ENCODE peak calls at places on chromosomes 3 and 15, in four cellular contexts. One of them, this sample, is unnamed.

GRCh38 chr3:194654443-194654842 is 17.5 kb downstream of the LSG1 start:
- DNase-seq in ovary: no peak
- DNase-seq in GM20000: no peak
- DNase-seq in gastrocnemius medialis: no peak
- DNase-seq in this sample: no peak

GRCh38 chr3:113626513-113627371 is 69.7 kb downstream of the USF3 start:
- DNase-seq in ovary: peak
- DNase-seq in GM20000: peak
- DNase-seq in gastrocnemius medialis: peak
- DNase-seq in this sample: no peak

GRCh38 chr3:28940530-28940929 is 340.3 kb upstream of the RBMS3 start:
- DNase-seq in ovary: peak
- DNase-seq in GM20000: peak
- DNase-seq in gastrocnemius medialis: peak
- DNase-seq in this sample: no peak

GRCh38 chr3:183317271-183317670 is 64.2 kb downstream of the B3GNT5 start:
- DNase-seq in ovary: no peak
- DNase-seq in GM20000: no peak
- DNase-seq in gastrocnemius medialis: no peak
- DNase-seq in this sample: no peak

GRCh38 chr15:89814112-89814742 is 425 bp downstream of the ANPEP start:
- DNase-seq in ovary: no peak
- DNase-seq in GM20000: peak
- DNase-seq in gastrocnemius medialis: no peak
- DNase-seq in this sample: no peak

GRCh38 chr15:60002528-60003218 is 1.4 kb upstream of the FOXB1 start:
- DNase-seq in ovary: no peak
- DNase-seq in GM20000: peak
- DNase-seq in gastrocnemius medialis: no peak
- DNase-seq in this sample: no peak

GRCh38 chr3:196207833-196208607 is 3.2 kb downstream of the ZDHHC19 start:
- DNase-seq in ovary: peak
- DNase-seq in GM20000: peak
- DNase-seq in gastrocnemius medialis: no peak
- DNase-seq in this sample: no peak

GRCh38 chr3:123346041-123346440 is 102.8 kb downstream of the ADCY5 start:
- DNase-seq in ovary: no peak
- DNase-seq in GM20000: no peak
- DNase-seq in gastrocnemius medialis: no peak
- DNase-seq in this sample: no peak

GRCh38 chr3:30640856-30641255 is 34.5 kb downstream of the TGFBR2 start:
- DNase-seq in ovary: no peak
- DNase-seq in GM20000: no peak
- DNase-seq in gastrocnemius medialis: no peak
- DNase-seq in this sample: no peak

GRCh38 chr3:66195347-66195783 is 25.4 kb upstream of the SLC25A26 start:
- DNase-seq in ovary: peak
- DNase-seq in GM20000: peak
- DNase-seq in gastrocnemius medialis: no peak
- DNase-seq in this sample: no peak

GRCh38 chr15:39083213-39083612 is 497.7 kb upstream of the THBS1 start:
- DNase-seq in ovary: no peak
- DNase-seq in GM20000: no peak
- DNase-seq in gastrocnemius medialis: no peak
- DNase-seq in this sample: no peak

GRCh38 chr15:55737373-55737772 is 5.6 kb downstream of the PRTG start:
- DNase-seq in ovary: no peak
- DNase-seq in GM20000: no peak
- DNase-seq in gastrocnemius medialis: no peak
- DNase-seq in this sample: no peak

GRCh38 chr3:175940243-175940642 is 1081.1 kb downstream of the NAALADL2 start:
- DNase-seq in ovary: no peak
- DNase-seq in GM20000: no peak
- DNase-seq in gastrocnemius medialis: no peak
- DNase-seq in this sample: no peak

GRCh38 chr3:111758642-111759041 is 100.4 kb upstream of the PHLDB2 start:
- DNase-seq in ovary: no peak
- DNase-seq in GM20000: no peak
- DNase-seq in gastrocnemius medialis: no peak
- DNase-seq in this sample: no peak

GRCh38 chr3:68172039-68172438 is 517.6 kb upstream of the SUCLG2 start:
- DNase-seq in ovary: no peak
- DNase-seq in GM20000: no peak
- DNase-seq in gastrocnemius medialis: no peak
- DNase-seq in this sample: no peak

GRCh38 chr3:127667119-127667681 is 5.6 kb upstream of the ABTB1 start:
- DNase-seq in ovary: no peak
- DNase-seq in GM20000: no peak
- DNase-seq in gastrocnemius medialis: no peak
- DNase-seq in this sample: peak

GRCh38 chr3:13840456-13840855 is 39.4 kb downstream of the WNT7A start:
- DNase-seq in ovary: no peak
- DNase-seq in GM20000: no peak
- DNase-seq in gastrocnemius medialis: no peak
- DNase-seq in this sample: no peak

GRCh38 chr3:42497009-42497731 is 5.3 kb upstream of the VIPR1 start:
- DNase-seq in ovary: no peak
- DNase-seq in GM20000: no peak
- DNase-seq in gastrocnemius medialis: no peak
- DNase-seq in this sample: peak

GRCh38 chr15:66027268-66027806 is 158.0 kb downstream of the RAB11A start:
- DNase-seq in ovary: no peak
- DNase-seq in GM20000: no peak
- DNase-seq in gastrocnemius medialis: no peak
- DNase-seq in this sample: no peak

GRCh38 chr15:38652998-38653397 is 88.4 kb upstream of the RASGRP1 start:
- DNase-seq in ovary: no peak
- DNase-seq in GM20000: no peak
- DNase-seq in gastrocnemius medialis: no peak
- DNase-seq in this sample: no peak

GRCh38 chr3:53161345-53161819 is 373 bp downstream of the PRKCD start:
- DNase-seq in ovary: no peak
- DNase-seq in GM20000: peak
- DNase-seq in gastrocnemius medialis: no peak
- DNase-seq in this sample: no peak

GRCh38 chr3:132597660-132598059 is 590 bp downstream of the ACKR4 start:
- DNase-seq in ovary: no peak
- DNase-seq in GM20000: no peak
- DNase-seq in gastrocnemius medialis: no peak
- DNase-seq in this sample: no peak

GRCh38 chr3:177622520-177622919 is 425.2 kb upstream of the TBL1XR1 start:
- DNase-seq in ovary: no peak
- DNase-seq in GM20000: no peak
- DNase-seq in gastrocnemius medialis: no peak
- DNase-seq in this sample: no peak
- TF ChIP-seq CTCF in ovary: no peak
- TF ChIP-seq CTCF in GM20000: no peak
- TF ChIP-seq CTCF in gastrocnemius medialis: no peak
- TF ChIP-seq CTCF in this sample: peak

GRCh38 chr3:189123595-189124387 is 48.0 kb upstream of the TPRG1 start:
- DNase-seq in ovary: peak
- DNase-seq in GM20000: no peak
- DNase-seq in gastrocnemius medialis: peak
- DNase-seq in this sample: no peak
- TF ChIP-seq CTCF in ovary: no peak
- TF ChIP-seq CTCF in GM20000: no peak
- TF ChIP-seq CTCF in gastrocnemius medialis: no peak
- TF ChIP-seq CTCF in this sample: no peak

DNA sequence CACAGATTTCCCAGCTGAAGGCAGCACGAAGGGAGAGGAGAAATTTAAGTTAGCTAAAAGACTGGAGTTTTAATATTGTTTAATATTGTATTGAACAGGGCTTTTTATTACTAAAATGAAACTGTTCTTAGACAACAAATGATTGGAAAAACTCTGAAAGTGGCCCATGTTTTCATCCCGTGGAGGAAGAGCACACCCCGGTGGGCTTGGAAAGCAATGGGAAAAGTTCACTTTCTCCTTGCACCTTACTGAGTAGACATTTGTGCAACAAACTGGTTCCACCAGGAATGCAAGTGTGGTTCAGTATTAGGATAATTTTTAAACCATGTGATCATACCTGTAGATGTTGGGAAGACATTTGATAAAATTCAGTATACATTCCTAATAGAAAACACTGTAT is 8.2 kb upstream of the ESYT3 start:
- DNase-seq in ovary: no peak
- DNase-seq in GM20000: no peak
- DNase-seq in gastrocnemius medialis: no peak
- DNase-seq in this sample: no peak
- TF ChIP-seq CTCF in ovary: peak
- TF ChIP-seq CTCF in GM20000: no peak
- TF ChIP-seq CTCF in gastrocnemius medialis: peak
- TF ChIP-seq CTCF in this sample: peak

GRCh38 chr3:151082880-151083838 is 2.3 kb upstream of the MED12L start:
- DNase-seq in ovary: no peak
- DNase-seq in GM20000: no peak
- DNase-seq in gastrocnemius medialis: no peak
- DNase-seq in this sample: no peak

GRCh38 chr3:151085889-151086483 is 522 bp downstream of the MED12L start:
- DNase-seq in ovary: peak
- DNase-seq in GM20000: peak
- DNase-seq in gastrocnemius medialis: no peak
- DNase-seq in this sample: no peak

GRCh38 chr3:151084893-151085226 is 604 bp upstream of the MED12L start:
- DNase-seq in ovary: no peak
- DNase-seq in GM20000: no peak
- DNase-seq in gastrocnemius medialis: no peak
- DNase-seq in this sample: peak

GRCh38 chr3:151086484-151087456 is 1.3 kb downstream of the MED12L start:
- DNase-seq in ovary: peak
- DNase-seq in GM20000: peak
- DNase-seq in gastrocnemius medialis: peak
- DNase-seq in this sample: peak

GRCh38 chr3:151085227-151085888 is at the start of gene MED12L:
- DNase-seq in ovary: peak
- DNase-seq in GM20000: peak
- DNase-seq in gastrocnemius medialis: no peak
- DNase-seq in this sample: peak
- TF ChIP-seq CTCF in ovary: no peak
- TF ChIP-seq CTCF in GM20000: no peak
- TF ChIP-seq CTCF in gastrocnemius medialis: no peak
- TF ChIP-seq CTCF in this sample: no peak

GRCh38 chr3:24197809-24198208 is 252.7 kb downstream of the NR1D2 start:
- DNase-seq in ovary: no peak
- DNase-seq in GM20000: no peak
- DNase-seq in gastrocnemius medialis: no peak
- DNase-seq in this sample: no peak
- TF ChIP-seq CTCF in ovary: no peak
- TF ChIP-seq CTCF in GM20000: no peak
- TF ChIP-seq CTCF in gastrocnemius medialis: no peak
- TF ChIP-seq CTCF in this sample: no peak

DNA sequence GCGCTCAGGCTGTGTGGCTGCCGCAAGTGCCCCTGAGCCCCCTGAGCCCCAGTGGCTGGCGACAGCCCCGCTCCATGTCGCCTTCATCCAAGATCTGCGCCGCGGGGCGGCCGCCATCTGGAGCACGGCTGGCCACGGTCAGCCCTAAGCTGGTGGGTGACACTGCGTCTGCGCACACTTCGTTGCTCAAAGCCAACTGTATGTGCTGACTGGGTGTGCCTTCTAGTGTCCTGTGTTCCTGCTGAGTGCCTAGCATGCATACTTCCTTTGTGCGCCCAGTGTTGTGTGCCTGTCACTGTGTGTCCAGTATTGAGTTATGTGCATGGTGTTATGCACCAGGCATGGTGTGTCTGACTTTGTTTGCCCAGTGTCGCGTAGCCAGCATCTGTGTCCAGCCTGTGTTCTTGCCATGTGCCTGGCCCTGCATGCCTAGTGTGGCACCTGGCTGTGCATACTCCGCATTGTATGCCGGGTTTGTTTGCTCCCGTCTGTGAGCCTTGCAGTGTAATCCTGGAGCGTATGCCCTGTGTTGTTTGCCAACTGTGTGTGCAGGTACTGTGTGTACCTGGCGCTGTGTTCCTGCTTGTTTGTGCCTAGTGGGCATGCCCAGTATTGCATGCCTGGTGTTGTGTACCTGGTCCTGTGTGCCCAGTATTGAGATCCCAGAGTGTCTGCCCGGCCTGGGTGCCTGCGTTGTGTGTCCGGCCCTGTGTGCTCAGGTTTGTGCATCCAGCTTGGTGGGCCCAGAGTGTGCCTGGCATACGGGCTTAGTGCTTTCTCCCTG is 54.7 kb upstream of the CHRNA7 start:
- DNase-seq in ovary: no peak
- DNase-seq in GM20000: no peak
- DNase-seq in gastrocnemius medialis: no peak
- DNase-seq in this sample: no peak
- TF ChIP-seq CTCF in ovary: no peak
- TF ChIP-seq CTCF in GM20000: no peak
- TF ChIP-seq CTCF in gastrocnemius medialis: no peak
- TF ChIP-seq CTCF in this sample: no peak

GRCh38 chr3:101120039-101120438 is 126.8 kb upstream of the ABI3BP start:
- DNase-seq in ovary: no peak
- DNase-seq in GM20000: no peak
- DNase-seq in gastrocnemius medialis: no peak
- DNase-seq in this sample: no peak

GRCh38 chr3:101124125-101124524 is 130.9 kb upstream of the ABI3BP start:
- DNase-seq in ovary: no peak
- DNase-seq in GM20000: no peak
- DNase-seq in gastrocnemius medialis: no peak
- DNase-seq in this sample: no peak

GRCh38 chr3:101122678-101123077 is 129.5 kb upstream of the ABI3BP start:
- DNase-seq in ovary: no peak
- DNase-seq in GM20000: no peak
- DNase-seq in gastrocnemius medialis: no peak
- DNase-seq in this sample: no peak

GRCh38 chr3:101119535-101119934 is 126.3 kb upstream of the ABI3BP start:
- DNase-seq in ovary: no peak
- DNase-seq in GM20000: no peak
- DNase-seq in gastrocnemius medialis: no peak
- DNase-seq in this sample: no peak

DNA sequence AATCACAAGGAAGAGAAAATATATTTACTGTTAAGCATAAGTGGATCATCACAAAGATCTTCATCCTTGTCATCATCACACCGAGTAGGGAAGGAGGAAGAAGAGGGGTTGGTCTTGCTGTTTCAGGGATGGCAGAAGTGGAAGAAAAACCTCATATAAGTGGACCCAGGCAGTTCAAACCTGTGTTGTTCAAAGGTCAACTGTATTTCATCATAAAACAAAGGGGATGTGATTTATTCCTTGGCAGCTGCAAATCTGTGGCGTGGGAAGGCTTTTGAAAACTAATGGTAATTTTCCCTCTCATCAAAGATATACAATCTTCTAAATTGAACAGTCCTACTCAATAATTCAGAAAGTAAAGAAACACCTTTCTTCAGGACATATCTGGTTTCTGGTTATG is 129.9 kb upstream of the ABI3BP start:
- DNase-seq in ovary: no peak
- DNase-seq in GM20000: no peak
- DNase-seq in gastrocnemius medialis: no peak
- DNase-seq in this sample: no peak
- TF ChIP-seq CTCF in ovary: no peak
- TF ChIP-seq CTCF in GM20000: no peak
- TF ChIP-seq CTCF in gastrocnemius medialis: no peak
- TF ChIP-seq CTCF in this sample: no peak

GRCh38 chr3:63232764-63233396 is 45.2 kb upstream of the SYNPR start:
- DNase-seq in ovary: no peak
- DNase-seq in GM20000: no peak
- DNase-seq in gastrocnemius medialis: no peak
- DNase-seq in this sample: no peak
- TF ChIP-seq CTCF in ovary: no peak
- TF ChIP-seq CTCF in GM20000: no peak
- TF ChIP-seq CTCF in gastrocnemius medialis: no peak
- TF ChIP-seq CTCF in this sample: peak

This sample was measured in osteocyte.